ENCODE peak calls at places on chromosomes 5 and 9, in four cellular contexts. One of them, this sample, is unnamed.

GRCh38 chr5:169080352-169080938 is 220.5 kb downstream of the SLIT3 start:
- DNase-seq in iPS-NIHi11: no peak
- DNase-seq in IMR-90: no peak
- DNase-seq in HTR-8/SVneo: no peak
- DNase-seq in this sample: no peak

GRCh38 chr5:11230890-11231289 is 469.9 kb upstream of the DAP start:
- DNase-seq in iPS-NIHi11: no peak
- DNase-seq in IMR-90: no peak
- DNase-seq in HTR-8/SVneo: no peak
- DNase-seq in this sample: no peak

GRCh38 chr5:109413463-109413862 is 3.7 kb upstream of the PJA2 start:
- DNase-seq in iPS-NIHi11: peak
- DNase-seq in IMR-90: peak
- DNase-seq in HTR-8/SVneo: no peak
- DNase-seq in this sample: peak

GRCh38 chr5:13660072-13660471 is 284.4 kb downstream of the DNAH5 start:
- DNase-seq in iPS-NIHi11: peak
- DNase-seq in IMR-90: peak
- DNase-seq in HTR-8/SVneo: peak
- DNase-seq in this sample: no peak

GRCh38 chr9:89226076-89226475 is 47.5 kb upstream of the SHC3 start:
- DNase-seq in iPS-NIHi11: peak
- DNase-seq in IMR-90: peak
- DNase-seq in HTR-8/SVneo: no peak
- DNase-seq in this sample: peak

GRCh38 chr9:2024888-2025781 is 10.0 kb downstream of the SMARCA2 start:
- DNase-seq in iPS-NIHi11: no peak
- DNase-seq in IMR-90: no peak
- DNase-seq in HTR-8/SVneo: no peak
- DNase-seq in this sample: no peak

GRCh38 chr5:163504091-163504931 is 1.1 kb upstream of the MAT2B start:
- DNase-seq in iPS-NIHi11: peak
- DNase-seq in IMR-90: peak
- DNase-seq in HTR-8/SVneo: no peak
- DNase-seq in this sample: peak

GRCh38 chr9:3498691-3499090 is 27.1 kb downstream of the RFX3 start:
- DNase-seq in iPS-NIHi11: no peak
- DNase-seq in IMR-90: peak
- DNase-seq in HTR-8/SVneo: no peak
- DNase-seq in this sample: no peak

GRCh38 chr5:180790524-180790923 is 12.1 kb downstream of the MGAT1 start:
- DNase-seq in iPS-NIHi11: no peak
- DNase-seq in IMR-90: no peak
- DNase-seq in HTR-8/SVneo: no peak
- DNase-seq in this sample: no peak

GRCh38 chr5:43461066-43461465 is 22.6 kb downstream of the TMEM267 start:
- DNase-seq in iPS-NIHi11: no peak
- DNase-seq in IMR-90: no peak
- DNase-seq in HTR-8/SVneo: no peak
- DNase-seq in this sample: no peak

GRCh38 chr5:63500242-63500641 is 462.0 kb downstream of the HTR1A start:
- DNase-seq in iPS-NIHi11: no peak
- DNase-seq in IMR-90: no peak
- DNase-seq in HTR-8/SVneo: no peak
- DNase-seq in this sample: no peak

GRCh38 chr9:104836235-104836634 is 72.3 kb downstream of the NIPSNAP3B start:
- DNase-seq in iPS-NIHi11: peak
- DNase-seq in IMR-90: peak
- DNase-seq in HTR-8/SVneo: no peak
- DNase-seq in this sample: no peak

GRCh38 chr5:171342362-171343111 is 33.5 kb downstream of the TLX3 start:
- DNase-seq in iPS-NIHi11: peak
- DNase-seq in IMR-90: peak
- DNase-seq in HTR-8/SVneo: peak
- DNase-seq in this sample: peak

GRCh38 chr5:123809594-123810172 is 297.7 kb downstream of the CSNK1G3 start:
- DNase-seq in iPS-NIHi11: peak
- DNase-seq in IMR-90: no peak
- DNase-seq in HTR-8/SVneo: no peak
- DNase-seq in this sample: no peak

GRCh38 chr9:135076876-135077430 is 10.5 kb upstream of the OLFM1 start:
- DNase-seq in iPS-NIHi11: no peak
- DNase-seq in IMR-90: no peak
- DNase-seq in HTR-8/SVneo: no peak
- DNase-seq in this sample: no peak

GRCh38 chr9:10571699-10572098 is 41.1 kb downstream of the PTPRD start:
- DNase-seq in iPS-NIHi11: no peak
- DNase-seq in IMR-90: no peak
- DNase-seq in HTR-8/SVneo: no peak
- DNase-seq in this sample: no peak

GRCh38 chr9:83537331-83538171 is 650 bp downstream of the FRMD3 start:
- DNase-seq in iPS-NIHi11: no peak
- DNase-seq in IMR-90: no peak
- DNase-seq in HTR-8/SVneo: no peak
- DNase-seq in this sample: no peak

GRCh38 chr5:88653471-88653870 is 229.5 kb downstream of the MEF2C start:
- DNase-seq in iPS-NIHi11: no peak
- DNase-seq in IMR-90: no peak
- DNase-seq in HTR-8/SVneo: no peak
- DNase-seq in this sample: no peak

GRCh38 chr9:94973491-94973941 is 247.0 kb downstream of the AOPEP start:
- DNase-seq in iPS-NIHi11: no peak
- DNase-seq in IMR-90: peak
- DNase-seq in HTR-8/SVneo: no peak
- DNase-seq in this sample: no peak

GRCh38 chr5:111645303-111645838 is 111.6 kb downstream of the NREP start:
- DNase-seq in iPS-NIHi11: no peak
- DNase-seq in IMR-90: no peak
- DNase-seq in HTR-8/SVneo: no peak
- DNase-seq in this sample: no peak

GRCh38 chr5:54457094-54457531 is 1.6 kb downstream of the HSPB3 start:
- DNase-seq in iPS-NIHi11: peak
- DNase-seq in IMR-90: peak
- DNase-seq in HTR-8/SVneo: peak
- DNase-seq in this sample: no peak

GRCh38 chr9:101479337-101480045 is 43.9 kb upstream of the ALDOB start:
- DNase-seq in iPS-NIHi11: peak
- DNase-seq in IMR-90: no peak
- DNase-seq in HTR-8/SVneo: no peak
- DNase-seq in this sample: no peak

GRCh38 chr5:149374303-149374702 is 4.8 kb downstream of the IL17B start:
- DNase-seq in iPS-NIHi11: no peak
- DNase-seq in IMR-90: no peak
- DNase-seq in HTR-8/SVneo: no peak
- DNase-seq in this sample: no peak

This sample was measured in smooth muscle cell of the brain vasculature.